ENCODE peak calls at places on chromosome 22, in six cellular contexts. One of them, this sample, is unnamed.

GRCh38 chr22:40499187-40499753 is 128.9 kb downstream of the SGSM3 start:
- DNase-seq in pancreas: no peak
- DNase-seq in stimulated activated CD4-positive, alpha-beta T cell treated with anti-CD3 and anti-CD28 coated beads, Interleukin-4, amount 100 ng/mL, for 24 hours: no peak
- DNase-seq in T1000: peak
- DNase-seq in GM12891: peak
- DNase-seq in MV-4-11: peak
- DNase-seq in this sample: no peak

GRCh38 chr22:47842119-47842518 is 1079.7 kb downstream of the TBC1D22A start:
- DNase-seq in pancreas: no peak
- DNase-seq in stimulated activated CD4-positive, alpha-beta T cell treated with anti-CD3 and anti-CD28 coated beads, Interleukin-4, amount 100 ng/mL, for 24 hours: no peak
- DNase-seq in T1000: no peak
- DNase-seq in GM12891: no peak
- DNase-seq in MV-4-11: no peak
- DNase-seq in this sample: no peak

GRCh38 chr22:44088976-44089570 is 65.0 kb downstream of the PARVB start:
- DNase-seq in pancreas: no peak
- DNase-seq in stimulated activated CD4-positive, alpha-beta T cell treated with anti-CD3 and anti-CD28 coated beads, Interleukin-4, amount 100 ng/mL, for 24 hours: no peak
- DNase-seq in T1000: peak
- DNase-seq in GM12891: no peak
- DNase-seq in MV-4-11: no peak
- DNase-seq in this sample: no peak

GRCh38 chr22:46111645-46112306 is 38.5 kb upstream of the PPARA start:
- DNase-seq in pancreas: no peak
- DNase-seq in stimulated activated CD4-positive, alpha-beta T cell treated with anti-CD3 and anti-CD28 coated beads, Interleukin-4, amount 100 ng/mL, for 24 hours: no peak
- DNase-seq in T1000: no peak
- DNase-seq in GM12891: no peak
- DNase-seq in MV-4-11: no peak
- DNase-seq in this sample: no peak

GRCh38 chr22:19772673-19773469 is 12.3 kb downstream of the TBX1 start:
- DNase-seq in pancreas: no peak
- DNase-seq in stimulated activated CD4-positive, alpha-beta T cell treated with anti-CD3 and anti-CD28 coated beads, Interleukin-4, amount 100 ng/mL, for 24 hours: no peak
- DNase-seq in T1000: no peak
- DNase-seq in GM12891: no peak
- DNase-seq in MV-4-11: peak
- DNase-seq in this sample: no peak

GRCh38 chr22:20992456-20993303 is 9.2 kb downstream of the THAP7 start:
- DNase-seq in pancreas: no peak
- DNase-seq in stimulated activated CD4-positive, alpha-beta T cell treated with anti-CD3 and anti-CD28 coated beads, Interleukin-4, amount 100 ng/mL, for 24 hours: no peak
- DNase-seq in T1000: no peak
- DNase-seq in GM12891: no peak
- DNase-seq in MV-4-11: no peak
- DNase-seq in this sample: no peak

GRCh38 chr22:37676691-37677627 is 1.5 kb downstream of the LGALS1 start:
- DNase-seq in pancreas: peak
- DNase-seq in stimulated activated CD4-positive, alpha-beta T cell treated with anti-CD3 and anti-CD28 coated beads, Interleukin-4, amount 100 ng/mL, for 24 hours: peak
- DNase-seq in T1000: peak
- DNase-seq in GM12891: peak
- DNase-seq in MV-4-11: peak
- DNase-seq in this sample: peak

GRCh38 chr22:17057959-17058814 is 26.6 kb upstream of the IL17RA start:
- DNase-seq in pancreas: peak
- DNase-seq in stimulated activated CD4-positive, alpha-beta T cell treated with anti-CD3 and anti-CD28 coated beads, Interleukin-4, amount 100 ng/mL, for 24 hours: peak
- DNase-seq in T1000: no peak
- DNase-seq in GM12891: peak
- DNase-seq in MV-4-11: peak
- DNase-seq in this sample: peak

GRCh38 chr22:35961480-35961902 is 67.1 kb downstream of the RBFOX2 start:
- DNase-seq in pancreas: no peak
- DNase-seq in stimulated activated CD4-positive, alpha-beta T cell treated with anti-CD3 and anti-CD28 coated beads, Interleukin-4, amount 100 ng/mL, for 24 hours: no peak
- DNase-seq in T1000: no peak
- DNase-seq in GM12891: no peak
- DNase-seq in MV-4-11: no peak
- DNase-seq in this sample: no peak

GRCh38 chr22:25488244-25489020 is 76.0 kb upstream of the GRK3 start:
- DNase-seq in pancreas: peak
- DNase-seq in stimulated activated CD4-positive, alpha-beta T cell treated with anti-CD3 and anti-CD28 coated beads, Interleukin-4, amount 100 ng/mL, for 24 hours: peak
- DNase-seq in T1000: peak
- DNase-seq in GM12891: no peak
- DNase-seq in MV-4-11: no peak
- DNase-seq in this sample: peak

GRCh38 chr22:19800761-19801244 is 40.2 kb downstream of the TBX1 start:
- DNase-seq in pancreas: no peak
- DNase-seq in stimulated activated CD4-positive, alpha-beta T cell treated with anti-CD3 and anti-CD28 coated beads, Interleukin-4, amount 100 ng/mL, for 24 hours: no peak
- DNase-seq in T1000: no peak
- DNase-seq in GM12891: no peak
- DNase-seq in MV-4-11: peak
- DNase-seq in this sample: no peak

GRCh38 chr22:44597616-44598015 is 99.6 kb upstream of the RTL6 start:
- DNase-seq in pancreas: no peak
- DNase-seq in stimulated activated CD4-positive, alpha-beta T cell treated with anti-CD3 and anti-CD28 coated beads, Interleukin-4, amount 100 ng/mL, for 24 hours: no peak
- DNase-seq in T1000: no peak
- DNase-seq in GM12891: no peak
- DNase-seq in MV-4-11: no peak
- DNase-seq in this sample: no peak

GRCh38 chr22:20486229-20486628 is 9.4 kb downstream of the KLHL22 start:
- DNase-seq in pancreas: no peak
- DNase-seq in stimulated activated CD4-positive, alpha-beta T cell treated with anti-CD3 and anti-CD28 coated beads, Interleukin-4, amount 100 ng/mL, for 24 hours: no peak
- DNase-seq in T1000: no peak
- DNase-seq in GM12891: no peak
- DNase-seq in MV-4-11: no peak
- DNase-seq in this sample: no peak

GRCh38 chr22:27637604-27638003 is 164.0 kb downstream of the MN1 start:
- DNase-seq in pancreas: no peak
- DNase-seq in stimulated activated CD4-positive, alpha-beta T cell treated with anti-CD3 and anti-CD28 coated beads, Interleukin-4, amount 100 ng/mL, for 24 hours: no peak
- DNase-seq in T1000: no peak
- DNase-seq in GM12891: no peak
- DNase-seq in MV-4-11: no peak
- DNase-seq in this sample: no peak

GRCh38 chr22:19730662-19731360 is 7.5 kb downstream of the GP1BB start:
- DNase-seq in pancreas: peak
- DNase-seq in stimulated activated CD4-positive, alpha-beta T cell treated with anti-CD3 and anti-CD28 coated beads, Interleukin-4, amount 100 ng/mL, for 24 hours: peak
- DNase-seq in T1000: peak
- DNase-seq in GM12891: peak
- DNase-seq in MV-4-11: peak
- DNase-seq in this sample: peak

GRCh38 chr22:45934659-45935341 is 42.2 kb downstream of the WNT7B start:
- DNase-seq in pancreas: peak
- DNase-seq in stimulated activated CD4-positive, alpha-beta T cell treated with anti-CD3 and anti-CD28 coated beads, Interleukin-4, amount 100 ng/mL, for 24 hours: no peak
- DNase-seq in T1000: peak
- DNase-seq in GM12891: no peak
- DNase-seq in MV-4-11: no peak
- DNase-seq in this sample: no peak

GRCh38 chr22:36548606-36549005 is 19.6 kb upstream of the EIF3D start:
- DNase-seq in pancreas: no peak
- DNase-seq in stimulated activated CD4-positive, alpha-beta T cell treated with anti-CD3 and anti-CD28 coated beads, Interleukin-4, amount 100 ng/mL, for 24 hours: no peak
- DNase-seq in T1000: no peak
- DNase-seq in GM12891: no peak
- DNase-seq in MV-4-11: no peak
- DNase-seq in this sample: no peak

GRCh38 chr22:46638601-46639431 is 18.6 kb downstream of the GRAMD4 start:
- DNase-seq in pancreas: peak
- DNase-seq in stimulated activated CD4-positive, alpha-beta T cell treated with anti-CD3 and anti-CD28 coated beads, Interleukin-4, amount 100 ng/mL, for 24 hours: no peak
- DNase-seq in T1000: no peak
- DNase-seq in GM12891: no peak
- DNase-seq in MV-4-11: peak
- DNase-seq in this sample: no peak

GRCh38 chr22:20198527-20199319 is 47.9 kb upstream of the CCDC188 start:
- DNase-seq in pancreas: no peak
- DNase-seq in stimulated activated CD4-positive, alpha-beta T cell treated with anti-CD3 and anti-CD28 coated beads, Interleukin-4, amount 100 ng/mL, for 24 hours: no peak
- DNase-seq in T1000: no peak
- DNase-seq in GM12891: no peak
- DNase-seq in MV-4-11: no peak
- DNase-seq in this sample: no peak

GRCh38 chr22:17120281-17120680 is 879 bp downstream of the TMEM121B start:
- DNase-seq in pancreas: peak
- DNase-seq in stimulated activated CD4-positive, alpha-beta T cell treated with anti-CD3 and anti-CD28 coated beads, Interleukin-4, amount 100 ng/mL, for 24 hours: peak
- DNase-seq in T1000: no peak
- DNase-seq in GM12891: peak
- DNase-seq in MV-4-11: no peak
- DNase-seq in this sample: peak

GRCh38 chr22:49284389-49284788 is 543.3 kb downstream of the BRD1 start:
- DNase-seq in pancreas: no peak
- DNase-seq in stimulated activated CD4-positive, alpha-beta T cell treated with anti-CD3 and anti-CD28 coated beads, Interleukin-4, amount 100 ng/mL, for 24 hours: no peak
- DNase-seq in T1000: no peak
- DNase-seq in GM12891: no peak
- DNase-seq in MV-4-11: no peak
- DNase-seq in this sample: no peak

GRCh38 chr22:44116755-44117684 is 63.7 kb upstream of the PARVG start:
- DNase-seq in pancreas: no peak
- DNase-seq in stimulated activated CD4-positive, alpha-beta T cell treated with anti-CD3 and anti-CD28 coated beads, Interleukin-4, amount 100 ng/mL, for 24 hours: no peak
- DNase-seq in T1000: no peak
- DNase-seq in GM12891: no peak
- DNase-seq in MV-4-11: no peak
- DNase-seq in this sample: no peak

GRCh38 chr22:45686004-45686403 is 14.4 kb downstream of the ATXN10 start:
- DNase-seq in pancreas: no peak
- DNase-seq in stimulated activated CD4-positive, alpha-beta T cell treated with anti-CD3 and anti-CD28 coated beads, Interleukin-4, amount 100 ng/mL, for 24 hours: no peak
- DNase-seq in T1000: no peak
- DNase-seq in GM12891: no peak
- DNase-seq in MV-4-11: no peak
- DNase-seq in this sample: no peak

GRCh38 chr22:42621505-42622002 is 6.9 kb upstream of the POLDIP3 start:
- DNase-seq in pancreas: peak
- DNase-seq in stimulated activated CD4-positive, alpha-beta T cell treated with anti-CD3 and anti-CD28 coated beads, Interleukin-4, amount 100 ng/mL, for 24 hours: peak
- DNase-seq in T1000: peak
- DNase-seq in GM12891: peak
- DNase-seq in MV-4-11: no peak
- DNase-seq in this sample: peak

GRCh38 chr22:35958334-35958733 is 70.3 kb downstream of the RBFOX2 start:
- DNase-seq in pancreas: no peak
- DNase-seq in stimulated activated CD4-positive, alpha-beta T cell treated with anti-CD3 and anti-CD28 coated beads, Interleukin-4, amount 100 ng/mL, for 24 hours: no peak
- DNase-seq in T1000: no peak
- DNase-seq in GM12891: no peak
- DNase-seq in MV-4-11: no peak
- DNase-seq in this sample: no peak

GRCh38 chr22:18066181-18066859 is 11.5 kb upstream of the PEX26 start:
- DNase-seq in pancreas: no peak
- DNase-seq in stimulated activated CD4-positive, alpha-beta T cell treated with anti-CD3 and anti-CD28 coated beads, Interleukin-4, amount 100 ng/mL, for 24 hours: no peak
- DNase-seq in T1000: no peak
- DNase-seq in GM12891: no peak
- DNase-seq in MV-4-11: peak
- DNase-seq in this sample: no peak

GRCh38 chr22:46397951-46398350 is 62.4 kb downstream of the TRMU start:
- DNase-seq in pancreas: no peak
- DNase-seq in stimulated activated CD4-positive, alpha-beta T cell treated with anti-CD3 and anti-CD28 coated beads, Interleukin-4, amount 100 ng/mL, for 24 hours: no peak
- DNase-seq in T1000: no peak
- DNase-seq in GM12891: no peak
- DNase-seq in MV-4-11: no peak
- DNase-seq in this sample: no peak

GRCh38 chr22:31830721-31831070 is 76.9 kb downstream of the DEPDC5 start:
- DNase-seq in pancreas: no peak
- DNase-seq in stimulated activated CD4-positive, alpha-beta T cell treated with anti-CD3 and anti-CD28 coated beads, Interleukin-4, amount 100 ng/mL, for 24 hours: no peak
- DNase-seq in T1000: no peak
- DNase-seq in GM12891: no peak
- DNase-seq in MV-4-11: no peak
- DNase-seq in this sample: no peak

GRCh38 chr22:29148036-29148435 is 57.7 kb upstream of the EMID1 start:
- DNase-seq in pancreas: no peak
- DNase-seq in stimulated activated CD4-positive, alpha-beta T cell treated with anti-CD3 and anti-CD28 coated beads, Interleukin-4, amount 100 ng/mL, for 24 hours: no peak
- DNase-seq in T1000: no peak
- DNase-seq in GM12891: no peak
- DNase-seq in MV-4-11: no peak
- DNase-seq in this sample: no peak

GRCh38 chr22:50635591-50635990 is 7.6 kb upstream of the ARSA start:
- DNase-seq in pancreas: no peak
- DNase-seq in stimulated activated CD4-positive, alpha-beta T cell treated with anti-CD3 and anti-CD28 coated beads, Interleukin-4, amount 100 ng/mL, for 24 hours: no peak
- DNase-seq in T1000: no peak
- DNase-seq in GM12891: no peak
- DNase-seq in MV-4-11: no peak
- DNase-seq in this sample: no peak

GRCh38 chr22:44753189-44754042 is 1.0 kb downstream of the ARHGAP8 start:
- DNase-seq in pancreas: no peak
- DNase-seq in stimulated activated CD4-positive, alpha-beta T cell treated with anti-CD3 and anti-CD28 coated beads, Interleukin-4, amount 100 ng/mL, for 24 hours: no peak
- DNase-seq in T1000: no peak
- DNase-seq in GM12891: no peak
- DNase-seq in MV-4-11: no peak
- DNase-seq in this sample: no peak

GRCh38 chr22:36184433-36185035 is 17.1 kb downstream of the APOL4 start:
- DNase-seq in pancreas: no peak
- DNase-seq in stimulated activated CD4-positive, alpha-beta T cell treated with anti-CD3 and anti-CD28 coated beads, Interleukin-4, amount 100 ng/mL, for 24 hours: no peak
- DNase-seq in T1000: no peak
- DNase-seq in GM12891: no peak
- DNase-seq in MV-4-11: no peak
- DNase-seq in this sample: no peak

GRCh38 chr22:29143848-29144785 is 61.6 kb upstream of the EMID1 start:
- DNase-seq in pancreas: no peak
- DNase-seq in stimulated activated CD4-positive, alpha-beta T cell treated with anti-CD3 and anti-CD28 coated beads, Interleukin-4, amount 100 ng/mL, for 24 hours: no peak
- DNase-seq in T1000: no peak
- DNase-seq in GM12891: no peak
- DNase-seq in MV-4-11: no peak
- DNase-seq in this sample: no peak

GRCh38 chr22:22154068-22154467 is 90.5 kb upstream of the VPREB1 start:
- DNase-seq in pancreas: no peak
- DNase-seq in stimulated activated CD4-positive, alpha-beta T cell treated with anti-CD3 and anti-CD28 coated beads, Interleukin-4, amount 100 ng/mL, for 24 hours: no peak
- DNase-seq in T1000: no peak
- DNase-seq in GM12891: no peak
- DNase-seq in MV-4-11: peak
- DNase-seq in this sample: no peak

This sample was measured in activated naive CD8-positive, alpha-beta T cell treated with anti-CD3 and anti-CD28 coated beads, Interleukin-2, amount 50 U/mL, for 24 hours.